ENCODE peak calls at places on chromosomes 3 and 15, in seven cellular contexts. Z, Y, X, D, S, V and G are unnamed samples. For H3K36me3, the result is how much of the 10 kb centered on the place peaks cover.

GRCh38 chr15:100043069-100043641 is 298.6 kb downstream of the ADAMTS17 start:
- DNase-seq in Y (peak), X (peak), Z (peak), V (peak), D (no peak), S (no peak), G (peak)

GRCh38 chr3:178405456-178405970 is 130.7 kb upstream of the KCNMB2 start:
- DNase-seq in S (no peak), V (no peak), D (no peak), Y (no peak), X (no peak), Z (no peak), G (no peak)

GRCh38 chr15:63291507-63291906 is 14.1 kb downstream of the APH1B start:
- DNase-seq in D (no peak), V (peak), Y (peak), X (no peak), S (no peak), Z (no peak), G (peak)

GRCh38 chr3:123281929-123282328 is 80.2 kb downstream of the SEC22A start:
- DNase-seq in Z (no peak), S (peak), X (no peak), V (no peak), D (no peak), Y (no peak), G (no peak)

GRCh38 chr15:91737419-91737818 is 116.1 kb upstream of the SLCO3A1 start:
- DNase-seq in D (no peak), X (no peak), Z (no peak), V (no peak), Y (no peak), S (no peak), G (no peak)

GRCh38 chr15:42367041-42367440 is 7.7 kb downstream of the CAPN3 start:
- DNase-seq in S (peak), V (no peak), D (no peak), X (no peak), Y (no peak), Z (no peak), G (no peak)

GRCh38 chr15:80177151-80177550 is 24.4 kb downstream of the FAH start:
- DNase-seq in S (no peak), Y (no peak), V (no peak), Z (no peak), X (no peak), D (no peak), G (peak)

GRCh38 chr3:43159496-43160255 is 53.8 kb upstream of the POMGNT2 start:
- DNase-seq in X (no peak), V (no peak), D (no peak), Y (no peak), S (no peak), Z (no peak), G (no peak)

GRCh38 chr15:55222588-55222987 is 25.8 kb upstream of the RSL24D1 start:
- DNase-seq in X (no peak), Y (no peak), Z (no peak), V (no peak), D (no peak), S (no peak), G (no peak)

GRCh38 chr15:42602501-42602900 is 27.1 kb downstream of the STARD9 start:
- DNase-seq in X (no peak), S (no peak), V (no peak), Z (no peak), D (no peak), Y (no peak), G (no peak)

GRCh38 chr15:98612490-98613110 is 35.7 kb upstream of the IGF1R start:
- DNase-seq in Z (no peak), S (no peak), Y (no peak), V (no peak), D (no peak), X (no peak), G (no peak)

GRCh38 chr3:167958141-167958540 is 137.6 kb downstream of the GOLIM4 start:
- DNase-seq in V (no peak), Y (no peak), Z (no peak), D (no peak), X (no peak), S (no peak), G (peak)

GRCh38 chr3:117528688-117529087 is 819.1 kb downstream of the TUSC7 start:
- DNase-seq in S (no peak), V (no peak), Y (no peak), Z (no peak), D (no peak), X (no peak), G (peak)

GRCh38 chr15:37081985-37082384 is 18.4 kb downstream of the MEIS2 start:
- DNase-seq in S (no peak), D (no peak), V (no peak), Y (no peak), X (no peak), Z (no peak), G (no peak)

GRCh38 chr15:101052031-101052620 is 133.0 kb downstream of the LRRK1 start:
- DNase-seq in D (no peak), V (peak), S (no peak), Z (no peak), Y (no peak), X (no peak), G (no peak)
- H3K36me3 ChIP-seq in D (under half), V (under half), S (under half), Z (under half), Y (under half), X (under half), G (under half)

GRCh38 chr3:31448035-31448881 is 84.5 kb upstream of the STT3B start:
- DNase-seq in Z (no peak), Y (peak), D (no peak), V (peak), X (no peak), S (no peak), G (peak)
- TF ChIP-seq CTCF in Z (no peak), Y (peak), D (no peak), V (peak), X (peak), S (no peak), G (peak)

GRCh38 chr3:27479816-27480543 is 4.2 kb downstream of the SLC4A7 start:
- DNase-seq in Z (no peak), S (no peak), Y (no peak), D (no peak), X (no peak), V (no peak), G (no peak)
- H3K36me3 ChIP-seq in Z (under half), S (under half), Y (under half), D (under half), X (under half), V (under half), G (under half)

GRCh38 chr3:72812201-72812600 is 36.0 kb downstream of the SHQ1 start:
- DNase-seq in Z (no peak), V (no peak), X (no peak), S (no peak), D (no peak), Y (no peak), G (no peak)

GRCh38 chr3:72810659-72811434 is 37.4 kb downstream of the SHQ1 start:
- DNase-seq in X (no peak), D (no peak), Y (peak), V (no peak), S (no peak), Z (no peak), G (no peak)

GRCh38 chr3:72810063-72810462 is 38.2 kb downstream of the SHQ1 start:
- DNase-seq in D (no peak), V (peak), Y (peak), S (no peak), X (no peak), Z (no peak), G (no peak)

GRCh38 chr3:72814308-72814707 is 33.9 kb downstream of the SHQ1 start:
- DNase-seq in D (no peak), S (no peak), Z (no peak), Y (no peak), V (no peak), X (no peak), G (no peak)

DNA sequence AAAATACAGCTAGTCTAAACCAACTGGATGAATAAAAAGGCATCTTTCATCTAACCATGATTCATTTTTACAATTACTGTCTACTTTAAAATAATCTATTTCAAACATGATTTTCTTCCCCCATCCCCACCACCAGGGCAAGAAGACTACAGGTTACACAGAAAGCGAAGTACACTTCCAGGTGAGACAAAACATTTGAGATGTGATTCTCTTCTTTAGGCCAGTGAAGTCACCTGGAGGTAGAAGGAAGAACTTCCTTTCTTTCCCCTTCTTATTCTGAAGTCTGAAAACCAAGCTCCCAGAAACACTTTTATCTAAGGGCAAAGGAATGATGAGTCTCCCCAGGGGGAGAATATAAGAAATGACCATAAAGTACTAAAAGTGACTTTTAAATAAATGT is 36.7 kb downstream of the SHQ1 start:
- DNase-seq in X (no peak), Z (no peak), V (no peak), Y (no peak), D (no peak), S (no peak), G (peak)
- TF ChIP-seq CTCF in X (no peak), Z (no peak), V (peak), Y (no peak), D (no peak), S (no peak), G (no peak)

DNA sequence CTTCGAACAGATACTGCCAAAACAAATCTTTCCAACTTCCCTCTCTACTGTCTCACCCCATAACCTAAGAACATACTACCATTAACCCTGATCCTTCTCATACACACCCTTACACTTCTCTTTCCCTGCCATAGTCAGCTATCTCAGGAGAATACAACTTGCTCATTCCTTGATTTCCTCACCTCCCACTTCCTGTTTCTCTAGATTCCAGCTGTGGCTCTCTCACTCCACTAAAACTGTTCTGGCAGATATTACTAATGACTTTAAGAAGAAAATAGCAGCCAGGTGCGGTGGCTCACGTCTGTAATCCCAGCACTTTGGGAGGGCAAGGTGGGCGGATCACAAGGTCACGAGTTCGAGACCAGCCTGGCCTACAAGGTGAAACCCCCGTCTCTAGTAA is 4.6 kb downstream of the LSG1 start:
- DNase-seq in S (no peak), X (no peak), V (no peak), Y (no peak), D (no peak), Z (no peak), G (peak)
- H3K36me3 ChIP-seq in S (under half), X (under half), V (under half), Y (under half), D (under half), Z (under half), G (under half)

DNA sequence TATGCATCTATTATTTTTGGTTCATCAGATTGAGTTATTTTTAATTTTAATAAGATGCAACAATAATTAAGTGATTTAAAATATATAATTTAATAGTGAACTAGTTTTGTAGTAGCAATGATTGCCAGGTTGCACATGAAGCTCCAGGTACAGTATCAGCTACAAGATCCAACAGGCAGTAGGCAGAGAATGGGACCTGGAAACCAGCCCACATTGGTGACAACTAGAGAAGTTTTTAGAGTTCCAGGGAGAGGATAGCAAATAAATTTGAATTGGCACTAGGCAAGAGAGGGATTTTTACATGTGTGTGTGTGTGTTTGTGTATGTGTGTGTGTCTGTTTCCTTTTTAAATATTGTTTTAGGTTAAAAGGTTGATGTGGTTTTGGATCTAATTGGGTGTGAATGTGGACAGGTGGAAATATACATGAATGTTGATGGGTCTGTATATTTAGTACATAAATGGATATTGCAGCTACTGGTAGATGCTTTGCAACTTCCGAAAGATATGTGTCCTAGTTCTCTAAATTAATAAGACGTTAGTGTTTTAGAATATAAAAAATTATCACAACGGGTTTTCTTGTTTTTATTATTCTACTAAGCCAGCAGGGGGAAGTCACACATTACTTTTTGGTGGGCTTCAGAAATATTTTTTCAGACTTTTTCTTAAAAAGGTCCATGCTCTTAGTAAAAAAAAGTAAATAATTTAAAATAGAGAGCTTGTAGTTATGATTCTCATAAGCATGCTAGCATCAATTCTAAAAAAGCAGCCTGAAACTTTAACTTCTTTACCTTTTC is 110.1 kb upstream of the GBE1 start:
- DNase-seq in S (no peak), D (no peak), X (no peak), Z (no peak), Y (no peak), V (peak), G (no peak)
- TF ChIP-seq CTCF in S (no peak), D (no peak), X (no peak), Z (peak), Y (peak), V (peak), G (no peak)

GRCh38 chr3:129970603-129971002 is 3.9 kb upstream of the TRH start:
- DNase-seq in V (no peak), D (no peak), Z (no peak), X (no peak), S (no peak), Y (no peak), G (no peak)

GRCh38 chr3:129967761-129968160 is 6.8 kb upstream of the TRH start:
- DNase-seq in V (no peak), Z (no peak), S (no peak), D (no peak), X (no peak), Y (no peak), G (no peak)

GRCh38 chr3:129966876-129967275 is 7.6 kb upstream of the TRH start:
- DNase-seq in X (no peak), Y (no peak), D (no peak), Z (no peak), V (no peak), S (no peak), G (no peak)

GRCh38 chr3:129962600-129962999 is 11.9 kb upstream of the TRH start:
- DNase-seq in Z (no peak), V (no peak), Y (no peak), D (no peak), S (no peak), X (no peak), G (no peak)

DNA sequence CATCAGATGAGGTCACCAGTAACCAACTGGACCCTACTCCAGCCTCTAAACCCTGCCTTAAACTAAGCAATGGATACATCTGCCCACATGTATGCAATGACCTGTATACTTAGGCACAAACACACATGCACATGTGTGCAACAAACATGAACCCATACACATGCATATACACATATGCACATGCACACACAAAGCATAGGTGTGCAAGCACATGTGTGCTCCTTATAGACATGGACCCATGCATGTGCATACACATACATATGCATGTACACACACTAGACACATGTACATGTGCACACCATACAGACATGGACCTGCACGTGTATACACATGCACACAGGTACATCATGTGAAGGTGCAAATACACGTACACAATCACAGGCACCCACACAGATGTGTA is 8.6 kb upstream of the TRH start:
- DNase-seq in D (no peak), X (no peak), Y (no peak), Z (no peak), V (no peak), S (no peak), G (no peak)
- H3K36me3 ChIP-seq in D (under half), X (under half), Y (under half), Z (under half), V (under half), S (under half), G (under half)

DNA sequence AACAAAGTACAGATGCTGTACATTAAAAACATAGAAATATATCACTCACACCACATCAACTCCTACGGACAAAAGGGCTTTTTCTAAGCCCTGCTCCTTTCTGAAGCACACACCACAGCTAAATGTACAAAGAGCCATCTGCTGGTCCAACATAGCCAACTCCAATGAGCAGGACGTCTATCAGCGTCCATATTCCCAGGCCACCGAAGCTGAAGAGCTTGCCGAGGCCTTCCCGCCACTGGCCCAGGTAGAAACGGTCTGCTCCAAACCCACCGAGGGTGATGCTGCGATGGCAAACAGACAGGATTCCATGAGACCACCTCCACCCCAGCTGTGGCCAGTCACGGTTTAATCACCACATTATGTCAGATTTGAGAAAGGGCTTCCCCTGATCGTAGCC is 9.8 kb downstream of the TM2D3 start:
- DNase-seq in X (no peak), V (no peak), Z (no peak), D (no peak), Y (no peak), S (no peak), G (no peak)
- TF ChIP-seq CTCF in X (no peak), V (no peak), Z (no peak), D (no peak), Y (no peak), S (no peak), G (no peak)

GRCh38 chr3:4292301-4292700 is 10.9 kb upstream of the SETMAR start:
- DNase-seq in D (no peak), S (no peak), X (no peak), Z (no peak), V (no peak), Y (no peak), G (no peak)
- H3K36me3 ChIP-seq in D (under half), S (under half), X (under half), Z (under half), V (under half), Y (under half), G (under half)

GRCh38 chr3:128555098-128555825 is 62.3 kb upstream of the GATA2 start:
- DNase-seq in D (peak), S (peak), V (no peak), X (no peak), Y (no peak), Z (peak), G (peak)
- TF ChIP-seq CTCF in D (no peak), S (no peak), V (no peak), X (no peak), Y (no peak), Z (no peak), G (no peak)